ENCODE peak calls at places on chromosomes 11 and 22, in seven cellular contexts. R, B, H, M, X, J and T are unnamed samples.

GRCh38 chr11:20443596-20443995 is 56.1 kb downstream of the PRMT3 start:
- DNase-seq in R (no peak), B (no peak), J (no peak), X (no peak), M (peak; percentile 38), H (no peak), T (peak; percentile 10)

GRCh38 chr22:23107487-23108323 is 34.1 kb downstream of the RSPH14 start:
- DNase-seq in B (no peak), R (no peak), M (no peak), X (peak; percentile 38), H (no peak), J (peak; percentile 44), T (no peak)

GRCh38 chr11:113571531-113571930 is 96.3 kb upstream of the DRD2 start:
- DNase-seq in X (no peak), H (no peak), R (no peak), J (no peak), M (no peak), B (no peak), T (no peak)

GRCh38 chr22:27799334-27800249 is 2.0 kb downstream of the MN1 start:
- DNase-seq in M (no peak), B (no peak), R (no peak), J (no peak), H (no peak), X (no peak), T (no peak)

GRCh38 chr11:9118277-9118676 is 26.9 kb upstream of the SCUBE2 start:
- DNase-seq in J (no peak), R (no peak), M (no peak), X (no peak), B (no peak), H (no peak), T (no peak)

GRCh38 chr11:35617687-35618496 is at the start of gene FJX1:
- DNase-seq in X (peak; percentile 17), B (peak; percentile 54), H (peak; percentile 73), R (no peak), M (peak; percentile 83), J (peak; percentile 21), T (peak; percentile 82)

GRCh38 chr11:122656631-122657101 is 1.1 kb downstream of the UBASH3B start:
- DNase-seq in R (peak; percentile 9), J (peak; percentile 30), B (peak; percentile 65), X (peak; percentile 30), M (peak; percentile 43), H (peak; percentile 71), T (peak; percentile 42)

GRCh38 chr11:105884436-105884835 is 137.6 kb downstream of the MSANTD4 start:
- DNase-seq in M (no peak), B (no peak), H (no peak), R (no peak), J (no peak), X (no peak), T (no peak)

GRCh38 chr11:68036717-68037239 is 2.0 kb upstream of the TCIRG1 start:
- DNase-seq in J (no peak), M (no peak), B (peak; percentile 93), H (peak; percentile 90), R (no peak), X (peak; percentile 65), T (no peak)

GRCh38 chr11:72534859-72535547 is 100.7 kb upstream of the CLPB start:
- DNase-seq in H (no peak), R (no peak), M (peak; percentile 11), J (no peak), X (no peak), B (no peak), T (peak; percentile 32)

GRCh38 chr11:130546901-130547694 is 98.7 kb downstream of the ADAMTS15 start:
- DNase-seq in J (no peak), M (no peak), X (no peak), H (no peak), B (no peak), R (no peak), T (no peak)

GRCh38 chr11:73326929-73327811 is 19.1 kb downstream of the ARHGEF17 start:
- DNase-seq in B (no peak), R (no peak), X (no peak), H (no peak), J (no peak), M (no peak), T (no peak)

GRCh38 chr22:19175602-19176174 is 2.8 kb downstream of the SLC25A1 start:
- DNase-seq in B (no peak), M (no peak), X (no peak), H (no peak), J (no peak), R (no peak), T (no peak)
- H3K27ac ChIP-seq in B (no peak overlapping the region), M (no peak overlapping the region), X (no peak overlapping the region), H (no peak overlapping the region), J (no peak overlapping the region), R (no peak overlapping the region), T (no peak overlapping the region)

DNA sequence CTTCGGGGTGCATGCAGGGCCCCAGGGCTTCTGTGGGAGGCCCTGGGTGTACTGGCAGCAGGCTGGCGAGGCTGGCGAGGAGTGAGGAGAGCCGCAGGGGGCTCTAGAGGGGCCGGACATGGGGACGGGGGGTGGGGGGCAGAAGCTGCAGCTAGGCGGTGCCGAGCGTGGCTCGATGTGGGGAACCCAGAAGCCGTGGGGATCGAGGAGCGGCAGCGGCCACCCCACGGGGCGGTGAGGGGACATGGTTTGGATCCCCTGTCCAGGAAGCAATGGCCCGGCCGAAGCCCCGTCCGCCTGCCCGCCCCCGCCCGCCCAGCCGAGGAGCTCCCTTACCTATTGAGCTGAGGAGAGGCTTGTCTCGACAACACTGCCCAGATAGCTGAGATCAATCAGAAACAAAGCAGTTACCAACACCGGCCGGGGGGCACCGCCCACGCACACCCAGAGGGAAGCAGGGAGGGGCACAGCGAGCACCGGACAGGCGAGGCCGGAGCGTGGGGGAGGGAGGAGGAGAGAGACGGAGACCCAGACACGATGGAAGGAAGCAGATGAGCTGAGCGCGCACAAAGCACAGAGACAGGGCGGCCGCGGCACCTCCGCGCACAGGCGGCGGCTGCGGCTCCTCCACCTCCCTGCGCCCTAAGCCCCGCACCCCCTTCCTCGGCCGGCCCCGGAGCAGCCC is 38.7 kb downstream of the IGSF9B start:
- DNase-seq in X (no peak), M (no peak), H (no peak), J (no peak), B (no peak), R (no peak), T (no peak)
- H3K4me1 ChIP-seq in X (no peaks in the 10 kb centered on the region), M (no peaks in the 10 kb centered on the region), H (no peaks in the 10 kb centered on the region), J (no peaks in the 10 kb centered on the region), B (no peaks in the 10 kb centered on the region), R (peaks cover 6% of the 10 kb centered on the region), T (no peaks in the 10 kb centered on the region)

DNA sequence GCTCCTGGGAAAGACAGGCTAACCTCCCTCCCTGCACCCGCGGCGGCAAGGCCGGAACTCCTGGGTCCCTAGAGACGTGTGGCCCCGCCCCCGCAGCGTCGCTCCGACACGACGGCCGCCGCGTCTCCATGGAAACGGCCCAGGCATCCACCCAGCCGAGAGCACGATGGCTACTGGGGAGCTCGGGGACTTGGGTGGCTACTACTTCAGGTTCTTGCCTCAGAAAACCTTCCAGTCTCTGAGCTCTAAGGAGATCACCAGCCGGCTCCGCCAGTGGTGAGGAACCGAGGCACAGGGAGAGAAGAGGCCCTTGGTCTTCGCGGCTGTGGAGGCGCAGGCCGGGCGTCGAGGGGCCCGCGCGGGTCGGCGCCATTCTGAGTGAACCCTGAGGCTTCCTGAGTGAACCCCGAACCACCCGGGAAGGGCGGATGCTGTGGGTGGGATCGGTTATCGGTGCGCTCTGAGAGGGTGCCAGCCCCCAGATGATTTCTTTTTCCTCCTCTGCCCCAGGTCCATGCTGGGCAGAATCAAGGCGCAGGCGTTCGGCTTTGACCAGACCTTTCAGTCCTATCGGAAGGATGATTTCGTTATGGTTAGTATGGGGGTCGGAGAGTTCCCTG is at the start of gene CFAP300:
- DNase-seq in R (peak; percentile 6), B (peak; percentile 90), M (peak; percentile 85), X (peak; percentile 85), H (peak; percentile 94), J (peak; percentile 86), T (peak; percentile 80)
- H3K27ac ChIP-seq in R (no peak within 1 kb of the TSS), B (peak within 1 kb of the TSS; percentile 13), M (peak within 1 kb of the TSS; percentile 84), X (peak within 1 kb of the TSS; percentile 69), H (peak within 1 kb of the TSS; percentile 33), J (no peak within 1 kb of the TSS), T (peak within 1 kb of the TSS; percentile 70)

GRCh38 chr22:37161442-37161841 is 11.7 kb upstream of the IL2RB start:
- DNase-seq in M (peak; percentile 53), X (no peak), R (no peak), J (no peak), B (no peak), H (no peak), T (no peak)

GRCh38 chr22:37157516-37158289 is 8.0 kb upstream of the IL2RB start:
- DNase-seq in H (no peak), R (no peak), M (no peak), X (no peak), J (no peak), B (no peak), T (no peak)

GRCh38 chr22:37160037-37160436 is 10.3 kb upstream of the IL2RB start:
- DNase-seq in J (no peak), R (no peak), M (no peak), X (no peak), B (no peak), H (no peak), T (no peak)

GRCh38 chr22:37156686-37157435 is 7.1 kb upstream of the IL2RB start:
- DNase-seq in B (no peak), R (no peak), M (no peak), J (no peak), X (no peak), H (no peak), T (no peak)

DNA sequence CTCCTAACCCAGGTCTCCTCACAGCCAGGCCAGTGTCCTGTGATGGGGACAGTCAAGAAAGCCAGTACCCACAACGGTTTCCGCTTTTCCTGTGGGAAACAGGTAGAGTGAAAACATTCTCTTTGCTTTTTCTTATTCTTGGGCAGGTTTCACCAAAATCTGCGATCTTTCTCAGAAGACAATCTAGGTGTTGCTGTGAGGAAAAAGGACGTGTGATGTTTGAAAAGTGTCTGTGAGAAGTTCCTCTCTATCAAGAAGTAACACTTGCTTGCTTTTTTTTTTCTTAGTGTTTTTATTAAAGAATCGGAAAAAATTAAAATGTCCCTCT is 9.2 kb upstream of the IL2RB start:
- DNase-seq in R (no peak), J (no peak), H (no peak), X (no peak), B (no peak), M (no peak), T (no peak)
- H3K4me1 ChIP-seq in R (peaks cover 19% of the 10 kb centered on the region), J (no peaks in the 10 kb centered on the region), H (no peaks in the 10 kb centered on the region), X (no peaks in the 10 kb centered on the region), B (no peaks in the 10 kb centered on the region), M (peaks cover 13% of the 10 kb centered on the region), T (no peaks in the 10 kb centered on the region)

DNA sequence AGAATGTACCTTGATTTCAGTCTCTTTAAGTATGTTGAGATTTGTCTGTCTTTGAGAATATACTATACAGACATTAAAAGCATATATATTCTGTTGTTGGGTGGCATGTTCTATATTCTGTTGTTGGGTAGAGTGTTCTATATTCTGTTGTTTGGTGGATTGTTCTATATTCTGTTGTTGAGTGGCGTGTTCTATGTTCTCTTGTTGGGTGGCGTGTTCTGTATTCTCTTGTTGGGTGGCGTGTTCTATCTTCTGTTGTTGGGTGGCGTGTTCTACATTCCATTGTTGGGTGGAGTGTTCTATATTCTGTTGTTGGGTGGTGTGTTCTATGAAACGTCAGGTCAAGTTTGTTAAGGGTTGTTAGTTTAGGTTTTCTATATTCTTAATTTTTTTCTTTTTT is 27.1 kb upstream of the CTTN start:
- DNase-seq in X (no peak), J (no peak), M (no peak), B (no peak), H (no peak), R (no peak), T (no peak)
- H3K27ac ChIP-seq in X (no peak overlapping the region), J (no peak overlapping the region), M (no peak overlapping the region), B (no peak overlapping the region), H (no peak overlapping the region), R (no peak overlapping the region), T (no peak overlapping the region)

GRCh38 chr11:118909619-118910308 is 16.0 kb downstream of the BCL9L start:
- DNase-seq in M (no peak), J (no peak), B (no peak), H (no peak), R (no peak), X (no peak), T (no peak)
- H3K4me1 ChIP-seq in M (peaks cover 80% of the 10 kb centered on the region), J (peaks cover 46% of the 10 kb centered on the region), B (peaks cover 79% of the 10 kb centered on the region), H (peaks cover 75% of the 10 kb centered on the region), R (peaks cover 65% of the 10 kb centered on the region), X (peaks cover 79% of the 10 kb centered on the region), T (peaks cover 71% of the 10 kb centered on the region)